ENCODE peak calls at places on chromosomes 11 and 22, in seven cellular contexts. I is PC-9, Q is fibroblast of pulmonary artery, S is NB4, D is GM12865, N is right atrium auricular region, U is cardiac muscle cell. Y is an unnamed sample.

GRCh38 chr11:587978-588380 is 11.7 kb downstream of the PHRF1 start:
- DNase-seq in I (no peak), Q (peak; percentile 73), S (peak; percentile 93), D (no peak), N (peak; percentile 70), U (peak; percentile 71), Y (peak; percentile 93)

GRCh38 chr11:116981216-116981887 is 116.9 kb downstream of the SIK3 start:
- DNase-seq in I (no peak), Q (no peak), S (peak; percentile 87), D (no peak), N (no peak), U (no peak), Y (no peak)

GRCh38 chr11:123561046-123561781 is 93.2 kb downstream of the SCN3B start:
- DNase-seq in I (no peak), Q (peak; percentile 78), S (peak; percentile 28), D (no peak), N (no peak), U (peak; percentile 56), Y (peak; percentile 50)

GRCh38 chr11:48028909-48029685 is 48.7 kb downstream of the PTPRJ start:
- DNase-seq in I (no peak), Q (peak; percentile 39), S (no peak), D (no peak), N (no peak), U (no peak), Y (peak; percentile 62)

GRCh38 chr22:48581821-48582469 is 1245.7 kb downstream of the BRD1 start:
- DNase-seq in I (no peak), Q (peak; percentile 0), S (no peak), D (peak; percentile 2), N (no peak), U (no peak), Y (no peak)

GRCh38 chr11:5564259-5565019 is 16.1 kb upstream of the OR52H1 start:
- DNase-seq in I (no peak), Q (peak; percentile 17), S (peak; percentile 11), D (no peak), N (no peak), U (no peak), Y (peak; percentile 26)

GRCh38 chr11:64093233-64094039 is 57.7 kb downstream of the FLRT1 start:
- DNase-seq in I (peak; percentile 57), Q (no peak), S (no peak), D (no peak), N (no peak), U (no peak), Y (peak; percentile 15)

GRCh38 chr11:92383430-92383829 is 158.8 kb downstream of the FAT3 start:
- DNase-seq in I (peak; percentile 57), Q (peak; percentile 12), S (no peak), D (no peak), N (no peak), U (peak; percentile 13), Y (peak; percentile 16)

GRCh38 chr11:66637557-66638176 is 836 bp upstream of the RBM4 start:
- DNase-seq in I (peak; percentile 12), Q (no peak), S (peak; percentile 45), D (no peak), N (no peak), U (no peak), Y (no peak)

GRCh38 chr11:95925011-95925410 is 1.1 kb upstream of the MTMR2 start:
- DNase-seq in I (peak; percentile 11), Q (peak; percentile 74), S (peak; percentile 57), D (no peak), N (no peak), U (peak; percentile 56), Y (peak; percentile 68)

GRCh38 chr11:33622231-33622630 is 78.4 kb downstream of the C11orf91 start:
- DNase-seq in I (no peak), Q (peak; percentile 57), S (no peak), D (no peak), N (no peak), U (peak; percentile 71), Y (peak; percentile 60)

GRCh38 chr11:18709414-18709813 is 10.8 kb downstream of the TMEM86A start:
- DNase-seq in I (no peak), Q (no peak), S (no peak), D (no peak), N (no peak), U (no peak), Y (no peak)

GRCh38 chr22:30861688-30862552 is 106.7 kb downstream of the MORC2 start:
- DNase-seq in I (no peak), Q (no peak), S (no peak), D (no peak), N (no peak), U (no peak), Y (no peak)

GRCh38 chr22:24423519-24424000 is 3.8 kb upstream of the ADORA2A start:
- DNase-seq in I (peak; percentile 57), Q (no peak), S (peak; percentile 66), D (peak; percentile 70), N (no peak), U (peak; percentile 46), Y (peak; percentile 24)

GRCh38 chr11:95230054-95231034 is 658 bp downstream of the SESN3 start:
- DNase-seq in I (peak; percentile 1), Q (peak; percentile 12), S (peak; percentile 67), D (no peak), N (peak; percentile 64), U (peak; percentile 40), Y (peak; percentile 30)

GRCh38 chr22:47801541-47802245 is 1039.2 kb downstream of the TBC1D22A start:
- DNase-seq in I (no peak), Q (no peak), S (no peak), D (no peak), N (no peak), U (no peak), Y (no peak)

GRCh38 chr11:62430350-62430749 is 11.5 kb downstream of the SCGB1A1 start:
- DNase-seq in I (no peak), Q (no peak), S (no peak), D (no peak), N (no peak), U (no peak), Y (no peak)

GRCh38 chr11:16511109-16511806 is 154.9 kb upstream of the SOX6 start:
- DNase-seq in I (no peak), Q (peak; percentile 2), S (no peak), D (no peak), N (no peak), U (peak; percentile 3), Y (no peak)

GRCh38 chr11:12706531-12707499 is 32.6 kb downstream of the TEAD1 start:
- DNase-seq in I (no peak), Q (peak; percentile 50), S (no peak), D (peak; percentile 76), N (no peak), U (peak; percentile 62), Y (peak; percentile 75)

GRCh38 chr11:3885855-3886254 is 30.4 kb downstream of the STIM1 start:
- DNase-seq in I (no peak), Q (no peak), S (no peak), D (no peak), N (no peak), U (no peak), Y (no peak)

GRCh38 chr11:106224172-106224571 is 146.7 kb downstream of the AASDHPPT start:
- DNase-seq in I (no peak), Q (no peak), S (no peak), D (no peak), N (no peak), U (no peak), Y (no peak)

GRCh38 chr22:38080847-38081635 is 2.9 kb downstream of the SLC16A8 start:
- DNase-seq in I (no peak), Q (peak; percentile 34), S (peak; percentile 29), D (no peak), N (no peak), U (peak; percentile 60), Y (peak; percentile 30)

GRCh38 chr22:36367066-36367465 is 20.7 kb downstream of the MYH9 start:
- DNase-seq in I (no peak), Q (no peak), S (no peak), D (no peak), N (no peak), U (no peak), Y (no peak)

GRCh38 chr11:72750556-72751292 is 1.5 kb downstream of the ARAP1 start:
- DNase-seq in I (no peak), Q (no peak), S (peak; percentile 31), D (no peak), N (no peak), U (no peak), Y (no peak)

GRCh38 chr11:6437423-6437822 is 3.4 kb downstream of the HPX start:
- DNase-seq in I (no peak), Q (no peak), S (no peak), D (no peak), N (no peak), U (no peak), Y (no peak)

GRCh38 chr11:103964390-103964789 is 72.0 kb upstream of the DDI1 start:
- DNase-seq in I (no peak), Q (no peak), S (no peak), D (no peak), N (no peak), U (no peak), Y (no peak)
- TF ChIP-seq CTCF in I (no peak), Q (peak; percentile 1), S (no peak), D (no peak), N (no peak), U (no peak), Y (no peak)

GRCh38 chr22:19290400-19291217 is 910 bp downstream of the CLTCL1 start:
- DNase-seq in I (no peak), Q (no peak), S (peak; percentile 43), D (no peak), N (no peak), U (no peak), Y (no peak)

GRCh38 chr22:19291580-19292261 is at the start of gene CLTCL1:
- DNase-seq in I (peak; percentile 66), Q (peak; percentile 82), S (peak; percentile 80), D (peak; percentile 82), N (peak; percentile 63), U (peak; percentile 85), Y (peak; percentile 73)

GRCh38 chr22:19291218-19291579 is 320 bp downstream of the CLTCL1 start:
- DNase-seq in I (peak; percentile 20), Q (peak; percentile 21), S (peak; percentile 62), D (peak; percentile 11), N (no peak), U (peak; percentile 20), Y (no peak)

GRCh38 chr22:19287889-19288288 is 3.6 kb downstream of the CLTCL1 start:
- DNase-seq in I (peak; percentile 9), Q (peak; percentile 90), S (no peak), D (no peak), N (no peak), U (peak; percentile 90), Y (peak; percentile 90)

GRCh38 chr22:19289475-19290161 is 1.9 kb downstream of the CLTCL1 start:
- DNase-seq in I (no peak), Q (peak; percentile 57), S (peak; percentile 59), D (no peak), N (no peak), U (peak; percentile 79), Y (peak; percentile 90)
- H3K4me3 ChIP-seq in I (no peak overlapping the region), Q (no peak overlapping the region), S (no peak overlapping the region), D (no peak overlapping the region), N (no peak overlapping the region), U (no peak overlapping the region), Y (no peak overlapping the region)

DNA sequence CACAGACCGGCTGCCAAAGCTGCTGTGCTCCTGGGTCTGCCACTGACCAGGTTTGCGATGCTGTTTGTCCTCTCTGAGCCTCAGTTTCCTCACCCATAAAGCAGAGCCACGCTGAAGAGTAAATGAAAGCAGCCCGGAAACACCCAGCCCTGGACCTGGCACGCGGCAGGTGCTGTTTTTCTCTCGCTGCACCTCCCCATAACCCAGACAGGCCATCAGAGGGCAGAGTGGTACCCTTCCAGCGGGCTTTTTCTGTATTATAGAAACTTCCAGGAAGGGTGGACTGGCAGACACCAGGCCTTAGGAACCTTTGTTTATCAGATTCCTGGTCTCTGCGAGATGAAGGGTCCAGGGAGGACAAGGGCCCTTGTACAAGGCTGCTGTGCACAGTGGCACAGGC is 17.9 kb upstream of the FGF19 start:
- DNase-seq in I (peak; percentile 45), Q (no peak), S (no peak), D (no peak), N (no peak), U (no peak), Y (no peak)
- TF ChIP-seq CTCF in I (peak; percentile 67), Q (peak; percentile 3), S (peak; percentile 26), D (no peak), N (no peak), U (peak; percentile 33), Y (peak; percentile 34)

GRCh38 chr11:112588252-112588668 is 327.6 kb upstream of the PLET1 start:
- DNase-seq in I (peak; percentile 20), Q (peak; percentile 92), S (peak; percentile 77), D (peak; percentile 86), N (peak; percentile 84), U (peak; percentile 92), Y (peak; percentile 94)
- H3K4me3 ChIP-seq in I (no peak overlapping the region), Q (no peak overlapping the region), S (no peak overlapping the region), D (no peak overlapping the region), N (no peak overlapping the region), U (no peak overlapping the region), Y (no peak overlapping the region)

Y was measured in choroid plexus epithelial cell.